ENCODE peak calls at places on chromosomes 7 and 10, in four cellular contexts. One of them, this sample, is unnamed.
A peak's percentile ranks its signal among the peaks of the same experiment; 100 is the strongest.

GRCh38 chr10:73095479-73096021 is 1.1 kb downstream of the P4HA1 start:
- DNase-seq in HepG2: peak; percentile 49
- DNase-seq in H1: no peak
- DNase-seq in K562: peak; percentile 59
- DNase-seq in this sample: peak; percentile 58

GRCh38 chr10:45265995-45266394 is 49.4 kb downstream of the OR13A1 start:
- DNase-seq in HepG2: no peak
- DNase-seq in H1: no peak
- DNase-seq in K562: no peak
- DNase-seq in this sample: no peak

GRCh38 chr7:67344481-67345193 is 348.0 kb downstream of the TYW1 start:
- DNase-seq in HepG2: no peak
- DNase-seq in H1: no peak
- DNase-seq in K562: no peak
- DNase-seq in this sample: no peak

GRCh38 chr7:32586291-32587221 is 91.3 kb downstream of the AVL9 start:
- DNase-seq in HepG2: no peak
- DNase-seq in H1: no peak
- DNase-seq in K562: peak; percentile 35
- DNase-seq in this sample: peak; percentile 89

GRCh38 chr10:132735923-132736391 is 50.0 kb downstream of the NKX6-2 start:
- DNase-seq in HepG2: no peak
- DNase-seq in H1: no peak
- DNase-seq in K562: no peak
- DNase-seq in this sample: no peak

GRCh38 chr7:25790261-25790660 is 361.7 kb upstream of the NFE2L3 start:
- DNase-seq in HepG2: no peak
- DNase-seq in H1: no peak
- DNase-seq in K562: no peak
- DNase-seq in this sample: no peak

GRCh38 chr10:49279015-49279880 is 19.7 kb upstream of the C10orf71 start:
- DNase-seq in HepG2: no peak
- DNase-seq in H1: no peak
- DNase-seq in K562: no peak
- DNase-seq in this sample: no peak

GRCh38 chr7:50531401-50531906 is 33.8 kb downstream of the DDC start:
- DNase-seq in HepG2: peak; percentile 12
- DNase-seq in H1: peak; percentile 50
- DNase-seq in K562: no peak
- DNase-seq in this sample: no peak

GRCh38 chr7:150904342-150904909 is 52.1 kb downstream of the AOC1 start:
- DNase-seq in HepG2: no peak
- DNase-seq in H1: no peak
- DNase-seq in K562: peak; percentile 24
- DNase-seq in this sample: no peak

GRCh38 chr7:26156454-26157365 is 4.7 kb downstream of the NFE2L3 start:
- DNase-seq in HepG2: peak; percentile 81
- DNase-seq in H1: no peak
- DNase-seq in K562: peak; percentile 19
- DNase-seq in this sample: peak; percentile 44

GRCh38 chr10:12372846-12373245 is 23.5 kb downstream of the CAMK1D start:
- DNase-seq in HepG2: no peak
- DNase-seq in H1: no peak
- DNase-seq in K562: no peak
- DNase-seq in this sample: no peak

GRCh38 chr7:27134392-27134791 is 3.8 kb upstream of the HOXA4 start:
- DNase-seq in HepG2: peak; percentile 40
- DNase-seq in H1: no peak
- DNase-seq in K562: no peak
- DNase-seq in this sample: no peak

GRCh38 chr10:24393206-24393605 is 184.3 kb downstream of the KIAA1217 start:
- DNase-seq in HepG2: no peak
- DNase-seq in H1: no peak
- DNase-seq in K562: no peak
- DNase-seq in this sample: no peak

GRCh38 chr7:95886501-95887090 is 114.2 kb downstream of the DYNC1I1 start:
- DNase-seq in HepG2: peak; percentile 35
- DNase-seq in H1: no peak
- DNase-seq in K562: no peak
- DNase-seq in this sample: peak; percentile 58

GRCh38 chr7:82005056-82005455 is 235.2 kb upstream of the HGF start:
- DNase-seq in HepG2: no peak
- DNase-seq in H1: no peak
- DNase-seq in K562: no peak
- DNase-seq in this sample: no peak

GRCh38 chr10:597976-598375 is 91.5 kb downstream of the DIP2C start:
- DNase-seq in HepG2: no peak
- DNase-seq in H1: no peak
- DNase-seq in K562: no peak
- DNase-seq in this sample: no peak

GRCh38 chr7:123727071-123727837 is 21.5 kb downstream of the WASL start:
- DNase-seq in HepG2: peak; percentile 53
- DNase-seq in H1: no peak
- DNase-seq in K562: no peak
- DNase-seq in this sample: peak; percentile 57

GRCh38 chr7:149595078-149595477 is 97.5 kb upstream of the ZNF746 start:
- DNase-seq in HepG2: no peak
- DNase-seq in H1: no peak
- DNase-seq in K562: no peak
- DNase-seq in this sample: no peak

GRCh38 chr7:17009007-17009719 is 127.4 kb upstream of the AGR3 start:
- DNase-seq in HepG2: peak; percentile 18
- DNase-seq in H1: no peak
- DNase-seq in K562: no peak
- DNase-seq in this sample: peak; percentile 61

GRCh38 chr7:102296179-102296438 is 9.4 kb downstream of the SH2B2 start:
- DNase-seq in HepG2: no peak
- DNase-seq in H1: no peak
- DNase-seq in K562: no peak
- DNase-seq in this sample: no peak

GRCh38 chr7:121081327-121081936 is 92.9 kb downstream of the CPED1 start:
- DNase-seq in HepG2: peak; percentile 36
- DNase-seq in H1: no peak
- DNase-seq in K562: peak; percentile 44
- DNase-seq in this sample: peak; percentile 34

GRCh38 chr7:153887756-153888591 is 164.2 kb upstream of the DPP6 start:
- DNase-seq in HepG2: no peak
- DNase-seq in H1: no peak
- DNase-seq in K562: no peak
- DNase-seq in this sample: no peak

GRCh38 chr7:53521638-53522184 is 486.3 kb downstream of the POM121L12 start:
- DNase-seq in HepG2: no peak
- DNase-seq in H1: no peak
- DNase-seq in K562: no peak
- DNase-seq in this sample: no peak

DNA sequence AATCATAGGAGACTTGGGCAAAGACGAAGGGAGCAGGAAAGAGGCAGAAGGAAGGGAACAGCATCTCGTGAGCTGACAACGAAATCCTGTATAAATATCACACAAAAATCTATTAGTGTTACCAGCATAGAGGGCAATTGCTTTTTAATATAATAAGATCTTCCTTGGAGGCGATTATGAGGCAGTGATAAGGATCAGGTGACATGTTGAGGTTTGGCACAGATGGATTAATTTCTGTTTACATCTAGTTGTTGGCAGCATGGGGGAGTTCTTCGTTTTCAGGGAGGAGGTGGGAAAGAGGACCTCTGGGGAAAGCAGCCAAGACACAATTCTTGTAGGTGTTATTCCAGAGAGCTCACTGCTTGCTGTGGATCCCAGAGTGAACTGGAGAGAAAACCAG is 163.8 kb downstream of the PLXNA4 start:
- DNase-seq in HepG2: no peak
- DNase-seq in H1: no peak
- DNase-seq in K562: no peak
- DNase-seq in this sample: no peak
- H3K4me1 ChIP-seq in HepG2: no peaks in the 10 kb centered on the region
- H3K4me1 ChIP-seq in H1: no peaks in the 10 kb centered on the region
- H3K4me1 ChIP-seq in K562: no peaks in the 10 kb centered on the region
- H3K4me1 ChIP-seq in this sample: no peaks in the 10 kb centered on the region

GRCh38 chr7:41162612-41163011 is 540.3 kb downstream of the INHBA start:
- DNase-seq in HepG2: no peak
- DNase-seq in H1: no peak
- DNase-seq in K562: no peak
- DNase-seq in this sample: no peak
- TF ChIP-seq PHF8 in HepG2: no peak
- TF ChIP-seq PHF8 in H1: no peak
- TF ChIP-seq PHF8 in K562: no peak
- TF ChIP-seq PHF8 in this sample: no peak

GRCh38 chr10:113058175-113058961 is 108.3 kb downstream of the TCF7L2 start:
- DNase-seq in HepG2: peak; percentile 67
- DNase-seq in H1: no peak
- DNase-seq in K562: no peak
- DNase-seq in this sample: peak; percentile 64

GRCh38 chr10:113062977-113063967 is 113.2 kb downstream of the TCF7L2 start:
- DNase-seq in HepG2: no peak
- DNase-seq in H1: no peak
- DNase-seq in K562: peak; percentile 77
- DNase-seq in this sample: no peak

GRCh38 chr10:113059001-113059780 is 109.1 kb downstream of the TCF7L2 start:
- DNase-seq in HepG2: peak; percentile 76
- DNase-seq in H1: no peak
- DNase-seq in K562: no peak
- DNase-seq in this sample: no peak

GRCh38 chr10:113061054-113061430 is 111.0 kb downstream of the TCF7L2 start:
- DNase-seq in HepG2: no peak
- DNase-seq in H1: no peak
- DNase-seq in K562: no peak
- DNase-seq in this sample: no peak

DNA sequence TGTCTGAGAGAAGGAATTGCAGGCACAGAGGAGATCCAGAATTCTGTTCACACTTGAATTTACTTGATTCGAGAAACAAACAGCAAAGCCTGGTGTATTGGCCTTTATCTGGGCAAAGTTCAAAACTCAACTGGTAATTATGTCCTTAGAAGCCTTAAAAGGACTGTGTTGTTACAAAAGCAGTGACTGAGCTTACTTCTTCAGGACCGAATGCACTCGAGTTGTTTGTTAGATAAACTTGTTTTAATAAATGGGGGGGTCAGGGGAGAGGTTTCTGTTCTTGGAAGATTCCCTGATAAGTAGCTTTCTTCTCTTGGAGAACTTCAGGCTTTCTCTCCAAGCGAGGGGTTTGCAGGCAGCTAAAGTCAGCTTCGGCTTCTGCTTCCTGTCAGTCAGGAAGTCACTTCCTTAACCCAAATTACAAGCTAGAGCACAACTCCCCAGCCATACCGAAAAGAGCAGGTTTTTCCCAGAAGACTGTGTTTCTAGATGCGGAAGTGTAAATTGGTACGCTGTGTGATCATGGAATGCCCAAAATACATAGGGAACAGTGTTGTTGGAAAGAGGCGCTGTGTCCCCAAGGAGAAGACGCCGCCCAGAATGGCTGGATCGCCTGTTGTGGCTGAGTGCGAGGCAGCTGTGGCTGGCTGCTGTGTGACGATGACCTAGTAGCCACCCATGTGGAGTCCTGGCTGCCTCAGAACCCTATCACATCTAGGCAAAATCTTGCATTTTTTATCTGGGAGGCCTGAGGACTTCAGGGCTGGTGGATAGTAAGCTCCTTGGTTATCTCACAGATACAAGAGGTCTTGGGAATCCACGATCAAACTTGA is 110.4 kb downstream of the TCF7L2 start:
- DNase-seq in HepG2: peak; percentile 71
- DNase-seq in H1: no peak
- DNase-seq in K562: peak; percentile 78
- DNase-seq in this sample: no peak
- H3K4me1 ChIP-seq in HepG2: peaks cover 87% of the 10 kb centered on the region
- H3K4me1 ChIP-seq in H1: peaks cover 39% of the 10 kb centered on the region
- H3K4me1 ChIP-seq in K562: peaks cover 14% of the 10 kb centered on the region
- H3K4me1 ChIP-seq in this sample: peaks cover 81% of the 10 kb centered on the region

DNA sequence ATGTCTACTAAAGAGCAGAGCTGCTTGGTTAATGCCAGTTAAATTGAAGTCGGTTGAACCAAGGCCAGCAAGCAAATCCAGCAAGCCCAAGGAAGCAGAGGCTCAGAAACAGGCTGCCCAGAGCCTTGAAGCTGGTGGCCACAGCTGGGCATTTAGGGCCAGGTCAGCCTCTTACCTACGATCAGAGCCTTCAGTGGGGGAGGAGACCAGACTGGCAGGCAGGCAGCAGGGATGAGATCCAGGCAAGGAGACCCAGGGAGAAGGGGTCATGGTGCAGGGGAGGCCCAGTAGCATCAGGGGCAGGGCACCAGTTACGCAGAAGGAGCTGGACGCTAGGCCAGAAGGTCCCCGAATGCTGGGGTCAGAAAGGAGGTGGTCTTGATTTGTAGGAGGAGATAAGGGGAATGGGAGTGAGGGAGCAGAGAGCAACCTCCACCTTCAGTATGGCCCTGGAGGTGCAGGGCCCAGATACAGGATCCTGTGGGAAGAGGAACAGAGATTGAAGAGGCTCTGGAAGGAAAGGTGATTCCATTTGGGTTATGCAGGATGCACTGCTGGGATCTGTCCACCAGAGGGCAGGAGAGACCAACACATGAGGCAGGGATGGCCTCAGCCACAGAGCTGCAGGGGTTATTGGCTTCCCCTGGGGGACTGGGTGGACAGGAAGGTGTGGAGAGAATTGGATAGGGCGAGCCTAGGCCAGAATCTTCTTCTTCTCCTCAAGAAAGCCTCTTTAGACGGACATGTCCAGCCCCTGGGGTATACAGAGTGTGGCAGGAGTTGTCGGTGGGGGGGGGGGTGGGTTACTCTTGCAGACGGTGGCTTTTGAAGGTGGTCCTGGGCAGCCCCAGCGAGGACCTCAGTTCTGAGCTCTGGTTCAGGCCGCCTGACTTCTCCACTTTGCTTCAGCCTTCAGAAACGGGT is 132.6 kb upstream of the PODXL start:
- DNase-seq in HepG2: peak; percentile 49
- DNase-seq in H1: peak; percentile 75
- DNase-seq in K562: peak; percentile 94
- DNase-seq in this sample: peak; percentile 57
- TF ChIP-seq PHF8 in HepG2: no peak
- TF ChIP-seq PHF8 in H1: no peak
- TF ChIP-seq PHF8 in K562: no peak
- TF ChIP-seq PHF8 in this sample: no peak

GRCh38 chr10:124724279-124725027 is 19.7 kb downstream of the FAM53B start:
- DNase-seq in HepG2: peak; percentile 72
- DNase-seq in H1: no peak
- DNase-seq in K562: no peak
- DNase-seq in this sample: no peak
- H3K4me1 ChIP-seq in HepG2: peaks cover 50% of the 10 kb centered on the region
- H3K4me1 ChIP-seq in H1: peaks cover 4% of the 10 kb centered on the region
- H3K4me1 ChIP-seq in K562: peaks cover 10% of the 10 kb centered on the region
- H3K4me1 ChIP-seq in this sample: no peaks in the 10 kb centered on the region